ENCODE peak calls at places on chromosomes 1 and 21, in four cellular contexts. C is GM23338, O is PC-3, X is kidney. T is an unnamed sample.

GRCh38 chr1:65021792-65022191 is 55.4 kb upstream of the JAK1 start:
- DNase-seq in C (no peak), O (no peak), X (no peak), T (no peak)

GRCh38 chr1:41741244-41741643 is 177.5 kb downstream of the HIVEP3 start:
- DNase-seq in C (no peak), O (peak; percentile 27), X (no peak), T (no peak)

GRCh38 chr1:218785928-218786327 is 387.8 kb upstream of the LYPLAL1 start:
- DNase-seq in C (no peak), O (no peak), X (no peak), T (no peak)

GRCh38 chr1:194102607-194103006 is 916.2 kb upstream of the B3GALT2 start:
- DNase-seq in C (peak; percentile 67), O (peak; percentile 14), X (no peak), T (no peak)

GRCh38 chr1:18895317-18895716 is 7.0 kb downstream of the ALDH4A1 start:
- DNase-seq in C (no peak), O (no peak), X (no peak), T (no peak)

GRCh38 chr21:44947930-44948331 is 8.1 kb downstream of the SLX9 start:
- DNase-seq in C (no peak), O (no peak), X (peak; percentile 78), T (no peak)

GRCh38 chr1:53783056-53783455 is 44.1 kb upstream of the GLIS1 start:
- DNase-seq in C (no peak), O (no peak), X (no peak), T (no peak)

GRCh38 chr1:212030936-212031528 is 4.3 kb downstream of the INTS7 start:
- DNase-seq in C (no peak), O (peak; percentile 88), X (no peak), T (no peak)

GRCh38 chr1:108913105-108913948 is 36.5 kb downstream of the GPSM2 start:
- DNase-seq in C (no peak), O (no peak), X (no peak), T (no peak)

GRCh38 chr1:34358636-34359035 is 181.9 kb downstream of the C1orf94 start:
- DNase-seq in C (no peak), O (no peak), X (no peak), T (no peak)

GRCh38 chr1:109404838-109405237 is 7.1 kb upstream of the SORT1 start:
- DNase-seq in C (no peak), O (no peak), X (no peak), T (no peak)

GRCh38 chr1:102897537-102897936 is 210.8 kb downstream of the COL11A1 start:
- DNase-seq in C (no peak), O (peak; percentile 85), X (no peak), T (no peak)

GRCh38 chr1:211420389-211420788 is 71.6 kb downstream of the RD3 start:
- DNase-seq in C (no peak), O (peak; percentile 21), X (no peak), T (no peak)

DNA sequence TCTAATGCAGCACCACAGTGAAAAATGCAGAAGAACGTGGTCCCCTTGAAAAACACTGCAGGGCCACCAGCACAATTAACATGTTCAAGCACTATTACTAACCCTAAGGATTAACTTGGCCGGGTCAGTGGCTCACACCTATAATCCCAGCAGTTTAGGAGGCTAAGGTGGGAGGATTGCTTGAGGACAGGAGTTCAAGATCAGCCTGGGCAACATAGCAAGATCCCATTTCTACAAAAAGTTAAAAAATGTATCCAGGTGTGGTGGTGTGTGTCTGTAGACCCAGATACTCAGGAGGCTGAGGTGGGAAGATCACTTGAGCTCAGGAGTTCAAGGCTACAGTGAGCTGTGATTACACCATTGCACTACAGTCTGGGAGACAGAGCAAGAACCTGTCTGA is 2.9 kb downstream of the ARNT start:
- DNase-seq in C (no peak), O (no peak), X (no peak), T (no peak)
- TF ChIP-seq CTCF in C (no peak), O (no peak), X (no peak), T (no peak)

GRCh38 chr1:61204528-61204927 is 122.2 kb downstream of the NFIA start:
- DNase-seq in C (no peak), O (no peak), X (no peak), T (no peak)

GRCh38 chr1:61208815-61209214 is 126.5 kb downstream of the NFIA start:
- DNase-seq in C (no peak), O (no peak), X (no peak), T (no peak)

GRCh38 chr1:61208172-61208571 is 125.8 kb downstream of the NFIA start:
- DNase-seq in C (no peak), O (no peak), X (no peak), T (no peak)

GRCh38 chr1:61210435-61211012 is 128.2 kb downstream of the NFIA start:
- DNase-seq in C (no peak), O (peak; percentile 15), X (no peak), T (no peak)

GRCh38 chr1:61207416-61207815 is 125.1 kb downstream of the NFIA start:
- DNase-seq in C (no peak), O (no peak), X (no peak), T (no peak)
- H3K27ac ChIP-seq in C (no peak overlapping the region), O (no peak overlapping the region), X (no peak overlapping the region), T (no peak overlapping the region)

DNA sequence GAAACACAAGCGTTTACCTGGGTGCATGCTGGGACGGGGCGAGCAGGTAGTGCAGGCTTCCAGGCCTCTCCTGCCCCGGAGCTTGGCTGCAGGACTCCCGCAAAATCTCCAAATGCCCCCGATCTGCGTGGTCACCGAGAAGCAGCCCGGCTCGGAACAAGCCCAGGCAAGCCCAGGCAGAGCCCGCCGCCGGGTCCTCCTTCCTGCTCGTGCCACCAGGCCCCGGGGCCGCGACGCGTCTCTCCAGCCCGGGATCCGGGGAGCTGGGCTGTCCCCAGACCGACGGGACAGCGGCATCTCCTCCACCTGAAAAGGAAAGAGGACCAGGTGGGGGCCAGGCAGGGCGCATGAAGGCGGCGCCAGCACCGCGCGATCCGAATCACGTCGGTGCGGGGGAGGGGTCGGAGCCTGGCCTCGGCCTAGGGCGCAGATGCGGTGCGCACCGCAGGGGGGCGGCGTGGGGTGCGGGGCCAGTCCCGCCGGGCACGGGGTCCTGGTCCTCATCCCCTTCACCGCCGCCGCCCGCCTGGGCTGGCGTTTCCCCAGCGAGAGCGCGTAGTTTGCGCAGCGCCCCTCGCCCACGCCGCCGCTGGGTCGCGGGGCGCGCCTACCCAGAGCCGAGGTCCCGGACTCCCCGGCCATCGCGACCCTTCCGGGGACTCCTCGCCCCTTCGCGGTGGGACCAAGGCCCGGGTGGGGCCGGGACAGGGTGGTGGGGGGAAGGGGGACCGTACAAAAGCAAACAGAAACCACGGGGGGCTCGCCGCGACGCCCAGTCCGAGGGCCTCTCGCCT is 52.4 kb upstream of the H6PD start:
- DNase-seq in C (peak; percentile 56), O (peak; percentile 39), X (peak; percentile 77), T (no peak)
- H3K4me3 ChIP-seq in C (peak overlapping the region; percentile 93), O (peak overlapping the region; percentile 75), X (peak overlapping the region; percentile 68), T (peak overlapping the region; percentile 87)

DNA sequence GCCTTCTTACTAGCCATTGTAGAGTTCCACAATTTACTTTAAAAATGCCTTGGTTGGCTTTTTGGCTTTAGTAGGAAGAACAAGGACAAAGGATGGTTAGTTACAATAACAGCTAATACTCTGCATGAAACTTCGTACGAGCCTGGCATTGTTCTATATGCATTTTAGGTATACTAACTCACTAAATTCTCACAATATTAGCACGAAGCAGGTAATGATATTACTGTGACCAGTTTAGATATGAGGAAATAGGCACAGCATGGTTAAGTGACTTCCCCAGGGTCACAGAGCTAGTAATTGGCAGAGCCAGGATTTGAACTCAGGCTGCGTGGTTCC is 50.5 kb upstream of the CYP2J2 start:
- DNase-seq in C (no peak), O (no peak), X (no peak), T (no peak)
- TF ChIP-seq CTCF in C (no peak), O (no peak), X (no peak), T (no peak)

GRCh38 chr1:21641967-21642366 is 27.2 kb downstream of the RAP1GAP start:
- DNase-seq in C (no peak), O (no peak), X (no peak), T (no peak)

GRCh38 chr1:21644906-21645305 is 24.3 kb downstream of the RAP1GAP start:
- DNase-seq in C (no peak), O (no peak), X (no peak), T (no peak)

GRCh38 chr1:21643624-21644023 is 25.5 kb downstream of the RAP1GAP start:
- DNase-seq in C (no peak), O (no peak), X (no peak), T (no peak)

GRCh38 chr1:21645550-21645949 is 23.6 kb downstream of the RAP1GAP start:
- DNase-seq in C (no peak), O (no peak), X (no peak), T (no peak)

DNA sequence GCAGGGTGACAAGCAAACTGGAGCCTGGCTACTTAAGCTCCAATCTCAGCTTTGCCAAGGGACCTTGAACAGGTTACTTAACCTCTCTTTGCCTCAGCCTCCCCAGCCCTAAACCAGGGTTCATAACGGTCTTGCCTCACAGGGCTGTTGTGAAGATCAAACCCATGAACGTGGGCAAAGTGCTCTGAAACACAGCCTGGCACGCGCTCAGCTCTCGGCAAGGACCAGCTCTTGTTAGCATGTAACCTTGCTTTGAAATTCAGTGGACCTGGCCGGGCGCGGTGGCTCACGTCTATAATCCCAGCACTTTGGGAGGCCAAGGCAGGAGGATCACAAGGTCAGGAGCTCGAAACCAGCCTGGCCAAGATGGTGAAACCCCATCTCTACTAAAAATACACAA is 24.8 kb downstream of the RAP1GAP start:
- DNase-seq in C (no peak), O (no peak), X (no peak), T (no peak)
- H3K27ac ChIP-seq in C (no peak overlapping the region), O (no peak overlapping the region), X (no peak overlapping the region), T (no peak overlapping the region)

DNA sequence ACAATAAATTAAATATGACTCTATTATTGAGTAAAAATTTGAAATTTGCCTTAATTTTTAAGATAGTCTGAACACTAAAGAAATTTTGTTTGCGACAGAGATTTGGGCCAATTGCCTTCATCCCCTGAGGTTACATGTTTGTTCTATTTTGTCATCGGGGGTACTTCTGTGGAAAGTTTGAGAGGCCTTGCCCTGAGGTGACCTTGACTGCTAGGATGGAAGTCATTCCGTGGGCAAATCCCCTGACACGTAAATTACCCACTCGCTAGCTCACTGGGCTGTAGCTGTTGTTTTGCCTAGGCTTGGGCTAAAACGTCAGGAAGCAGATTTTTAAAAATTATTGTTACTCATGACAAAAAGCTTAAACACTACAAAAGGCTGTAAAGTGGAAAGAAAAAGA is 142.5 kb downstream of the MRPS6 start:
- DNase-seq in C (no peak), O (no peak), X (no peak), T (no peak)
- H3K4me3 ChIP-seq in C (no peak overlapping the region), O (no peak overlapping the region), X (no peak overlapping the region), T (peak overlapping the region; percentile 48)

GRCh38 chr1:50369830-50370229 is 53.4 kb downstream of the DMRTA2 start:
- DNase-seq in C (peak; percentile 63), O (no peak), X (no peak), T (no peak)
- TF ChIP-seq CTCF in C (peak; percentile 76), O (peak; percentile 18), X (no peak), T (no peak)

GRCh38 chr1:235076504-235077162 is 52.0 kb downstream of the TOMM20 start:
- DNase-seq in C (no peak), O (no peak), X (peak; percentile 26), T (no peak)
- H3K27ac ChIP-seq in C (no peak overlapping the region), O (peak overlapping the region; percentile 100), X (peak overlapping the region; percentile 82), T (peak overlapping the region; percentile 60)